ENCODE peak calls at places on chromosomes 11 and 22, in four cellular contexts. R is heart left ventricle, T is cardiac muscle cell, N is dorsolateral prefrontal cortex. K is an unnamed sample.

GRCh38 chr11:69442807-69443137 is 38.7 kb upstream of the LINC01488 start:
- DNase-seq in N (no peak), T (no peak), R (peak; percentile 73), K (peak; percentile 60)

GRCh38 chr11:103051986-103052385 is 40.0 kb downstream of the DCUN1D5 start:
- DNase-seq in R (no peak), T (no peak), N (no peak), K (no peak)

GRCh38 chr22:43213066-43213465 is 26.1 kb upstream of the TTLL12 start:
- DNase-seq in R (no peak), T (peak; percentile 89), N (no peak), K (no peak)

GRCh38 chr11:88357323-88358039 is 19.9 kb upstream of the CTSC start:
- DNase-seq in N (no peak), T (no peak), R (no peak), K (no peak)

GRCh38 chr11:134719397-134719796 is 307.4 kb upstream of the B3GAT1 start:
- DNase-seq in R (no peak), N (no peak), T (no peak), K (no peak)

GRCh38 chr22:30606455-30607299 is at the start of gene TCN2:
- DNase-seq in R (peak; percentile 72), N (peak; percentile 23), T (peak; percentile 83), K (peak; percentile 80)

GRCh38 chr11:134418119-134418840 is 6.2 kb upstream of the B3GAT1 start:
- DNase-seq in N (no peak), T (peak; percentile 90), R (no peak), K (no peak)

GRCh38 chr11:111449158-111449557 is 63.0 kb downstream of the BTG4 start:
- DNase-seq in N (no peak), R (no peak), T (no peak), K (no peak)

GRCh38 chr11:61752117-61752924 is at the start of gene MYRF:
- DNase-seq in R (peak; percentile 56), N (no peak), T (peak; percentile 83), K (peak; percentile 61)

GRCh38 chr11:27201454-27202302 is 161.1 kb downstream of the BBOX1 start:
- DNase-seq in R (peak; percentile 67), N (peak; percentile 20), T (peak; percentile 91), K (peak; percentile 63)

GRCh38 chr11:122165972-122166371 is 50.0 kb upstream of the BLID start:
- DNase-seq in R (no peak), T (no peak), N (no peak), K (no peak)

GRCh38 chr11:118935381-118935780 is 9.7 kb upstream of the BCL9L start:
- DNase-seq in R (no peak), N (no peak), T (no peak), K (no peak)

GRCh38 chr11:58060939-58061672 is 30.4 kb downstream of the OR6Q1 start:
- DNase-seq in R (no peak), T (no peak), N (no peak), K (no peak)

GRCh38 chr11:59259867-59260475 is 47.2 kb upstream of the MPEG1 start:
- DNase-seq in N (no peak), T (no peak), R (no peak), K (no peak)

GRCh38 chr22:22698263-22698750 is 53.9 kb downstream of the GGTLC2 start:
- DNase-seq in R (no peak), T (no peak), N (no peak), K (no peak)

GRCh38 chr22:22697377-22698120 is 53.1 kb downstream of the GGTLC2 start:
- DNase-seq in R (no peak), T (no peak), N (no peak), K (no peak)

GRCh38 chr22:22702159-22702873 is 57.9 kb downstream of the GGTLC2 start:
- DNase-seq in N (no peak), R (no peak), T (no peak), K (no peak)

GRCh38 chr22:22702874-22703570 is 58.6 kb downstream of the GGTLC2 start:
- DNase-seq in N (no peak), T (no peak), R (no peak), K (no peak)

GRCh38 chr22:22700631-22701030 is 56.2 kb downstream of the GGTLC2 start:
- DNase-seq in T (no peak), R (no peak), N (no peak), K (no peak)
- H3K27me3 ChIP-seq in T (no peaks in the 10 kb centered on the region), R (peaks cover 14% of the 10 kb centered on the region), N (no peaks in the 10 kb centered on the region), K (no peaks in the 10 kb centered on the region)

GRCh38 chr22:17674152-17674551 is 35.6 kb downstream of the BCL2L13 start:
- DNase-seq in T (no peak), N (no peak), R (no peak), K (no peak)

GRCh38 chr22:17675584-17675983 is 37.0 kb downstream of the BCL2L13 start:
- DNase-seq in N (no peak), R (no peak), T (no peak), K (no peak)

GRCh38 chr22:17678817-17679385 is 40.3 kb downstream of the BCL2L13 start:
- DNase-seq in N (no peak), R (no peak), T (no peak), K (no peak)
- H3K27me3 ChIP-seq in N (no peaks in the 10 kb centered on the region), R (no peaks in the 10 kb centered on the region), T (no peaks in the 10 kb centered on the region), K (no peaks in the 10 kb centered on the region)

GRCh38 chr11:44434191-44434590 is 124.3 kb upstream of the ALX4 start:
- DNase-seq in R (no peak), N (no peak), T (no peak), K (no peak)
- H3K27me3 ChIP-seq in R (no peaks in the 10 kb centered on the region), N (peaks cover 9% of the 10 kb centered on the region), T (no peaks in the 10 kb centered on the region), K (peaks cover 10% of the 10 kb centered on the region)

DNA sequence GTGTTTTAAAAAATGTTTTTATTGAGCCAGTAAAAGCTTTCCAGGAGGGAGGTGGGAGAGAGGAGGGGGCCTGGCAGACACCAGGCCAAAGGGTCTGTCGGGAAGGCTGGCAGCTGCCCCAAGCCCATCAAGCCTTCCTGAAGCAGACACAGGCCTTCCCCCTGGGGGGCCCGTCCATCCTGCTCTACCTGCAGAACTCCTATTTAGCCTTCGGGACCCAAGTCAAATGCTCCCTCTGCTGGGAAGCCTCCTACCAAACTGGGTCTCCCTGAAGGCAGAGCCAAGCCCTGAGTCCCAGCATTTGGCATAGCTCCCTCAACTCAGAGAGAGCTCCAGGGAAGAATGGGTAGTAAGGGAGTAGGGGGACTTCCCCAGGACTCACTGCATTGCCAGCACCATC is 23.0 kb downstream of the OTUB1 start:
- DNase-seq in T (no peak), R (no peak), N (no peak), K (no peak)
- H3K27me3 ChIP-seq in T (peaks cover 17% of the 10 kb centered on the region), R (no peaks in the 10 kb centered on the region), N (no peaks in the 10 kb centered on the region), K (no peaks in the 10 kb centered on the region)

GRCh38 chr11:17014774-17015638 is 792 bp upstream of the PLEKHA7 start:
- DNase-seq in R (peak; percentile 16), T (peak; percentile 56), N (no peak), K (no peak)
- H3K27me3 ChIP-seq in R (peaks cover 10% of the 10 kb centered on the region), T (peaks cover 58% of the 10 kb centered on the region), N (no peaks in the 10 kb centered on the region), K (peaks cover 19% of the 10 kb centered on the region)